ENCODE peak calls at places on chromosomes 12 and 14, in six cellular contexts. P is T-helper 2 cell; B is iris pigment epithelial cell; X is NAMALWA; N is activated CD4-positive, alpha-beta T cell treated with anti-CD3 and anti-CD28 coated beads, Interleukin-2, amount 50 U/mL, for 48 hours; S is NCI-H1417. J is an unnamed sample.

GRCh38 chr14:104548802-104549535 is 30.6 kb upstream of the C14orf180 start:
- DNase-seq in X (no peak), S (no peak), B (no peak), P (no peak), N (no peak), J (no peak)

GRCh38 chr12:129659927-129660326 is 243.9 kb downstream of the TMEM132D start:
- DNase-seq in S (no peak), N (no peak), B (peak), P (no peak), X (no peak), J (no peak)

GRCh38 chr12:104602426-104602825 is 145.7 kb downstream of the CHST11 start:
- DNase-seq in B (no peak), S (no peak), X (no peak), N (no peak), P (no peak), J (no peak)

GRCh38 chr12:120640840-120641833 is 711 bp downstream of the CABP1 start:
- DNase-seq in S (no peak), P (peak), X (peak), N (peak), B (peak), J (no peak)

GRCh38 chr14:60722163-60722835 is 1.9 kb downstream of the SIX4 start:
- DNase-seq in B (peak), N (peak), X (peak), S (peak), P (no peak), J (no peak)

GRCh38 chr14:52399886-52400599 is 85.9 kb downstream of the PTGER2 start:
- DNase-seq in N (no peak), X (no peak), P (no peak), S (no peak), B (peak), J (no peak)

GRCh38 chr12:66087365-66087943 is 43.1 kb downstream of the LLPH start:
- DNase-seq in P (no peak), B (peak), X (peak), N (peak), S (peak), J (peak)

GRCh38 chr12:80412343-80412953 is 31.6 kb upstream of the PTPRQ start:
- DNase-seq in X (peak), B (peak), S (peak), P (no peak), N (no peak), J (no peak)

GRCh38 chr12:27703720-27704452 is 6.7 kb upstream of the MRPS35 start:
- DNase-seq in N (peak), B (peak), X (peak), P (peak), S (peak), J (peak)